ENCODE peak calls at places on chromosome 13, in seven cellular contexts. X, C, U, V, F, Z and R are unnamed samples.

GRCh38 chr13:101210774-101211173 is 205.5 kb downstream of the NALCN start:
- DNase-seq in X (no peak), U (no peak), V (no peak), C (no peak), F (no peak), Z (no peak), R (no peak)

GRCh38 chr13:65236841-65237418 is 1993.2 kb downstream of the PCDH9 start:
- DNase-seq in U (no peak), V (no peak), X (no peak), C (no peak), Z (no peak), F (no peak), R (no peak)

GRCh38 chr13:113796948-113797676 is 38.1 kb downstream of the TMEM255B start:
- DNase-seq in C (no peak), V (no peak), F (no peak), Z (peak), X (no peak), U (no peak), R (no peak)

GRCh38 chr13:67258482-67258881 is 28.3 kb upstream of the PCDH9 start:
- DNase-seq in Z (no peak), C (no peak), F (no peak), X (no peak), U (peak), V (no peak), R (no peak)

GRCh38 chr13:22235950-22236290 is 565.0 kb downstream of the FGF9 start:
- DNase-seq in X (no peak), Z (no peak), C (no peak), V (no peak), F (no peak), U (peak), R (no peak)

GRCh38 chr13:22789027-22789593 is 391.7 kb upstream of the SGCG start:
- DNase-seq in V (no peak), C (no peak), X (no peak), Z (no peak), U (no peak), F (no peak), R (no peak)

GRCh38 chr13:43368003-43368402 is 344.6 kb downstream of the DNAJC15 start:
- DNase-seq in C (no peak), Z (no peak), F (no peak), V (no peak), U (no peak), X (peak), R (no peak)

GRCh38 chr13:87925006-87925405 is 253.8 kb downstream of the SLITRK5 start:
- DNase-seq in C (no peak), V (no peak), F (no peak), U (no peak), X (peak), Z (no peak), R (no peak)

GRCh38 chr13:74128171-74128767 is 5.9 kb downstream of the KLF12 start:
- DNase-seq in Z (no peak), U (no peak), C (no peak), V (no peak), F (no peak), X (peak), R (no peak)

GRCh38 chr13:74920945-74921725 is 560.8 kb downstream of the TBC1D4 start:
- DNase-seq in U (no peak), F (no peak), Z (no peak), C (no peak), V (no peak), X (no peak), R (no peak)

GRCh38 chr13:113378825-113379224 is 14.9 kb upstream of the GRTP1 start:
- DNase-seq in V (no peak), X (no peak), Z (no peak), U (no peak), C (no peak), F (peak), R (no peak)

GRCh38 chr13:112246731-112247470 is 129.3 kb upstream of the SPACA7 start:
- DNase-seq in U (no peak), Z (no peak), X (no peak), F (peak), V (no peak), C (no peak), R (no peak)

GRCh38 chr13:21458457-21458815 is 667 bp downstream of the ZDHHC20 start:
- DNase-seq in U (no peak), C (peak), V (no peak), F (no peak), X (no peak), Z (peak), R (no peak)

GRCh38 chr13:101869553-101869952 is 417.1 kb downstream of the ITGBL1 start:
- DNase-seq in U (no peak), Z (no peak), F (no peak), C (no peak), V (no peak), X (peak), R (no peak)

GRCh38 chr13:94683426-94683825 is 28.9 kb downstream of the SOX21 start:
- DNase-seq in X (no peak), C (no peak), U (no peak), Z (no peak), F (no peak), V (no peak), R (no peak)

GRCh38 chr13:43579321-43579720 is 207.5 kb downstream of the ENOX1 start:
- DNase-seq in C (no peak), F (no peak), Z (no peak), U (no peak), V (no peak), X (no peak), R (no peak)

GRCh38 chr13:78102121-78102677 is 183.6 kb upstream of the EDNRB start:
- DNase-seq in C (no peak), F (peak), V (no peak), Z (no peak), U (no peak), X (peak), R (no peak)

GRCh38 chr13:110347535-110348308 is 40.6 kb downstream of the COL4A2 start:
- DNase-seq in F (no peak), U (no peak), Z (peak), V (peak), X (peak), C (no peak), R (no peak)

GRCh38 chr13:46962286-46962941 is 65.6 kb upstream of the HTR2A start:
- DNase-seq in C (no peak), U (no peak), X (peak), V (no peak), Z (no peak), F (no peak), R (no peak)

GRCh38 chr13:73215807-73216206 is 157.0 kb downstream of the KLF5 start:
- DNase-seq in Z (no peak), X (peak), F (no peak), U (no peak), V (no peak), C (peak), R (no peak)

GRCh38 chr13:106083620-106084350 is 451.7 kb downstream of the EFNB2 start:
- DNase-seq in U (no peak), C (peak), Z (no peak), F (no peak), X (peak), V (no peak), R (no peak)

GRCh38 chr13:103799028-103799427 is 732.8 kb upstream of the SLC10A2 start:
- DNase-seq in V (no peak), X (no peak), Z (no peak), U (no peak), F (no peak), C (no peak), R (no peak)

GRCh38 chr13:67833564-67833963 is 603.4 kb upstream of the PCDH9 start:
- DNase-seq in U (no peak), V (no peak), F (no peak), X (no peak), C (no peak), Z (no peak), R (no peak)

GRCh38 chr13:79522583-79522982 is 41.6 kb downstream of the NDFIP2 start:
- DNase-seq in X (peak), F (no peak), C (no peak), V (no peak), U (no peak), Z (no peak), R (no peak)

GRCh38 chr13:39484506-39485313 is 118.3 kb downstream of the LHFPL6 start:
- DNase-seq in U (no peak), X (peak), V (no peak), F (no peak), Z (no peak), C (no peak), R (no peak)

GRCh38 chr13:26497991-26498423 is 59.5 kb upstream of the WASF3 start:
- DNase-seq in F (no peak), U (no peak), C (no peak), Z (no peak), V (no peak), X (peak), R (no peak)

GRCh38 chr13:44052843-44053607 is 173.3 kb downstream of the LACC1 start:
- DNase-seq in Z (no peak), F (peak), X (peak), U (no peak), V (peak), C (no peak), R (no peak)

GRCh38 chr13:44132710-44133109 is 240.9 kb upstream of the SERP2 start:
- DNase-seq in F (peak), V (peak), Z (no peak), X (peak), U (no peak), C (peak), R (no peak)

GRCh38 chr13:53010374-53011105 is 18.1 kb upstream of the OLFM4 start:
- DNase-seq in X (no peak), V (no peak), F (no peak), C (peak), Z (no peak), U (no peak), R (no peak)

GRCh38 chr13:35808846-35809245 is 322.3 kb downstream of the DCLK1 start:
- DNase-seq in C (no peak), U (no peak), F (no peak), X (no peak), Z (no peak), V (no peak), R (no peak)

GRCh38 chr13:46963874-46964273 is 67.0 kb upstream of the HTR2A start:
- DNase-seq in X (no peak), C (no peak), Z (no peak), F (no peak), V (no peak), U (no peak), R (no peak)

GRCh38 chr13:37476874-37477273 is 121.7 kb downstream of the POSTN start:
- DNase-seq in Z (no peak), C (no peak), F (no peak), X (peak), V (no peak), U (no peak), R (no peak)

GRCh38 chr13:37475151-37475550 is 123.4 kb downstream of the POSTN start:
- DNase-seq in Z (no peak), V (no peak), C (no peak), F (no peak), X (no peak), U (no peak), R (no peak)

GRCh38 chr13:37475966-37476365 is 122.6 kb downstream of the POSTN start:
- DNase-seq in U (no peak), C (no peak), Z (no peak), X (no peak), V (no peak), F (no peak), R (no peak)

GRCh38 chr13:37473035-37473434 is 125.5 kb downstream of the POSTN start:
- DNase-seq in F (no peak), V (no peak), Z (no peak), U (no peak), C (no peak), X (no peak), R (no peak)
- TF ChIP-seq CTCF in F (no peak), V (no peak), Z (no peak), U (peak), C (no peak), X (no peak), R (no peak)

GRCh38 chr13:51945149-51945548 is 66.1 kb downstream of the ATP7B start:
- DNase-seq in X (no peak), C (no peak), U (no peak), V (no peak), Z (no peak), F (no peak), R (no peak)

GRCh38 chr13:51942189-51942588 is 69.1 kb downstream of the ATP7B start:
- DNase-seq in V (no peak), U (no peak), X (no peak), F (no peak), Z (no peak), C (peak), R (no peak)

GRCh38 chr13:51943721-51944120 is 67.5 kb downstream of the ATP7B start:
- DNase-seq in F (no peak), V (no peak), Z (no peak), U (no peak), X (no peak), C (no peak), R (no peak)

GRCh38 chr13:51946163-51946669 is 65.0 kb downstream of the ATP7B start:
- DNase-seq in X (no peak), F (no peak), U (no peak), V (no peak), C (no peak), Z (no peak), R (no peak)

GRCh38 chr13:51944428-51944827 is 66.8 kb downstream of the ATP7B start:
- DNase-seq in Z (no peak), C (no peak), F (no peak), X (no peak), U (no peak), V (no peak), R (no peak)
- TF ChIP-seq CTCF in Z (no peak), C (no peak), F (no peak), X (no peak), U (no peak), V (no peak), R (no peak)

GRCh38 chr13:32791545-32792172 is 205.4 kb downstream of the PDS5B start:
- DNase-seq in C (no peak), F (no peak), X (peak), U (no peak), Z (no peak), V (no peak), R (no peak)

DNA sequence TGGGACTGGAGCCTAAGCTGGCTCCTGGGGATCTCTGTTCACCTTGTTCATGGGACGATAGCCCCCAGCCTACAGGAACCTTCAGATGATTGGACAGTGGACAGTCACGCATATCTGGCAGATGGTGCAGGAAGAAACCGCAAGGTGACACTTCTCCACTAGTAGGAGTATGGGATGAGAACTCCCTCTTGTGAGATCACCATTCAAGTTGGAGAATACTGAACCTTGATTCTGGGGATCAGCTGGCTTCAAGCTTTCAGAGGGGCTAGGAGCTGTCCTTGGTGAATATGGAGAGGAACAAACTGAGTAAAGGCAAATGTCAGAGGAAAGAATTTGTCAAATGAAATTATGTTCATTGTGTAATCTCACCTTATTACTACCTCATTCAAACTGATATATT is 204.5 kb downstream of the PDS5B start:
- DNase-seq in X (peak), C (no peak), V (no peak), Z (no peak), U (no peak), F (no peak), R (no peak)
- TF ChIP-seq CTCF in X (no peak), C (no peak), V (no peak), Z (no peak), U (no peak), F (no peak), R (no peak)

GRCh38 chr13:99395436-99395835 is 88.2 kb upstream of the GPR183 start:
- DNase-seq in C (peak), V (no peak), U (no peak), Z (no peak), X (no peak), F (no peak), R (no peak)
- TF ChIP-seq CTCF in C (no peak), V (no peak), U (no peak), Z (no peak), X (no peak), F (no peak), R (no peak)

GRCh38 chr13:30551194-30551593 is 66.5 kb upstream of the USPL1 start:
- DNase-seq in U (no peak), X (peak), V (no peak), F (no peak), Z (no peak), C (no peak), R (no peak)
- TF ChIP-seq CTCF in U (no peak), X (peak), V (no peak), F (no peak), Z (peak), C (no peak), R (peak)

GRCh38 chr13:29893438-29893837 is 43.0 kb upstream of the UBL3 start:
- DNase-seq in V (no peak), C (no peak), Z (no peak), F (no peak), U (no peak), X (peak), R (no peak)
- TF ChIP-seq CTCF in V (no peak), C (no peak), Z (no peak), F (no peak), U (no peak), X (no peak), R (no peak)

DNA sequence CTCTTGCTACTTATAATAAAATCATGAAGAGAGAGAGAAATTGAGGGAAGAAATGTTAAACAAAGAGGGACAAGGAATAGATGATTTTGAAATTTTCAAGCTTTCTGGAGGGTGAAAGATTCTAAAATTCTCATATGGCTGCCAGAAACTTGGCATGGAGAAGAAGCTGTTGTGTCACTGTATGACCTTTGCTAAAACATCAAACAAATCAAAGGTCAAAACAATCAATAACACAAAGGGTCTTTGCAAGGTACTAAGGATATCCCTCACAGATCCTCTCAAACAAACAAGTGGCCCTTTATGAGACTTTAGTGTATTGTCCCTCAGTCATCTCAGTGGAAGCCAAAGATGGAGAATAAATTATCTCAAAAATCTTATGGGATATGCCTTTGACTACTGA is 1039.2 kb upstream of the MIR17HG start:
- DNase-seq in F (no peak), U (no peak), X (no peak), Z (no peak), V (no peak), C (no peak), R (no peak)
- TF ChIP-seq CTCF in F (no peak), U (no peak), X (no peak), Z (no peak), V (no peak), C (no peak), R (no peak)